ENCODE peak calls at places on chromosomes 11 and 22, in nine cellular contexts. One of them, this sample, is unnamed.
A peak's percentile ranks its signal among the peaks of the same experiment; 100 is the strongest.

GRCh38 chr11:41983458-41983857 is 524.0 kb upstream of the LRRC4C start:
- DNase-seq in HFFc6: no peak
- DNase-seq in dorsolateral prefrontal cortex: no peak
- DNase-seq in body of pancreas: no peak
- DNase-seq in type B pancreatic cell: no peak
- DNase-seq in heart right ventricle: no peak
- DNase-seq in fibroblast of mammary gland: peak; percentile 1
- DNase-seq in B cell: no peak
- DNase-seq in upper lobe of left lung: no peak
- DNase-seq in this sample: no peak

GRCh38 chr11:1827095-1827797 is 7.5 kb upstream of the SYT8 start:
- DNase-seq in HFFc6: peak; percentile 61
- DNase-seq in dorsolateral prefrontal cortex: peak; percentile 84
- DNase-seq in body of pancreas: peak; percentile 83
- DNase-seq in type B pancreatic cell: peak; percentile 69
- DNase-seq in heart right ventricle: peak; percentile 64
- DNase-seq in fibroblast of mammary gland: peak; percentile 28
- DNase-seq in B cell: no peak
- DNase-seq in upper lobe of left lung: peak; percentile 82
- DNase-seq in this sample: peak; percentile 95

GRCh38 chr22:27834364-27835185 is 33.0 kb upstream of the MN1 start:
- DNase-seq in HFFc6: no peak
- DNase-seq in dorsolateral prefrontal cortex: no peak
- DNase-seq in body of pancreas: no peak
- DNase-seq in type B pancreatic cell: no peak
- DNase-seq in heart right ventricle: no peak
- DNase-seq in fibroblast of mammary gland: no peak
- DNase-seq in B cell: no peak
- DNase-seq in upper lobe of left lung: no peak
- DNase-seq in this sample: no peak

GRCh38 chr22:30435674-30436126 is 10.1 kb downstream of the MTFP1 start:
- DNase-seq in HFFc6: no peak
- DNase-seq in dorsolateral prefrontal cortex: no peak
- DNase-seq in body of pancreas: no peak
- DNase-seq in type B pancreatic cell: no peak
- DNase-seq in heart right ventricle: peak; percentile 45
- DNase-seq in fibroblast of mammary gland: no peak
- DNase-seq in B cell: peak; percentile 74
- DNase-seq in upper lobe of left lung: no peak
- DNase-seq in this sample: no peak

GRCh38 chr11:115498354-115498753 is 5.9 kb downstream of the CADM1 start:
- DNase-seq in HFFc6: no peak
- DNase-seq in dorsolateral prefrontal cortex: no peak
- DNase-seq in body of pancreas: no peak
- DNase-seq in type B pancreatic cell: no peak
- DNase-seq in heart right ventricle: no peak
- DNase-seq in fibroblast of mammary gland: no peak
- DNase-seq in B cell: no peak
- DNase-seq in upper lobe of left lung: no peak
- DNase-seq in this sample: no peak

GRCh38 chr11:61949169-61950034 is 749 bp upstream of the BEST1 start:
- DNase-seq in HFFc6: peak; percentile 84
- DNase-seq in dorsolateral prefrontal cortex: peak; percentile 99
- DNase-seq in body of pancreas: peak; percentile 77
- DNase-seq in type B pancreatic cell: no peak
- DNase-seq in heart right ventricle: peak; percentile 78
- DNase-seq in fibroblast of mammary gland: peak; percentile 91
- DNase-seq in B cell: no peak
- DNase-seq in upper lobe of left lung: no peak
- DNase-seq in this sample: peak; percentile 35

GRCh38 chr11:62842171-62842717 is 2.9 kb upstream of the WDR74 start:
- DNase-seq in HFFc6: no peak
- DNase-seq in dorsolateral prefrontal cortex: no peak
- DNase-seq in body of pancreas: peak; percentile 34
- DNase-seq in type B pancreatic cell: no peak
- DNase-seq in heart right ventricle: no peak
- DNase-seq in fibroblast of mammary gland: no peak
- DNase-seq in B cell: no peak
- DNase-seq in upper lobe of left lung: peak; percentile 85
- DNase-seq in this sample: no peak

GRCh38 chr11:44978961-44979331 is 28.3 kb upstream of the TP53I11 start:
- DNase-seq in HFFc6: no peak
- DNase-seq in dorsolateral prefrontal cortex: no peak
- DNase-seq in body of pancreas: peak; percentile 76
- DNase-seq in type B pancreatic cell: no peak
- DNase-seq in heart right ventricle: no peak
- DNase-seq in fibroblast of mammary gland: no peak
- DNase-seq in B cell: no peak
- DNase-seq in upper lobe of left lung: no peak
- DNase-seq in this sample: peak; percentile 49

GRCh38 chr11:109968781-109969180 is 124.4 kb upstream of the ZC3H12C start:
- DNase-seq in HFFc6: no peak
- DNase-seq in dorsolateral prefrontal cortex: no peak
- DNase-seq in body of pancreas: no peak
- DNase-seq in type B pancreatic cell: no peak
- DNase-seq in heart right ventricle: no peak
- DNase-seq in fibroblast of mammary gland: no peak
- DNase-seq in B cell: no peak
- DNase-seq in upper lobe of left lung: no peak
- DNase-seq in this sample: no peak
- TF ChIP-seq CTCF in HFFc6: no peak
- TF ChIP-seq CTCF in dorsolateral prefrontal cortex: no peak
- TF ChIP-seq CTCF in body of pancreas: no peak
- TF ChIP-seq CTCF in type B pancreatic cell: no peak
- TF ChIP-seq CTCF in heart right ventricle: no peak
- TF ChIP-seq CTCF in fibroblast of mammary gland: no peak
- TF ChIP-seq CTCF in B cell: no peak
- TF ChIP-seq CTCF in upper lobe of left lung: no peak
- TF ChIP-seq CTCF in this sample: no peak

GRCh38 chr11:129895126-129896041 is at the start of gene NFRKB:
- DNase-seq in HFFc6: peak; percentile 21
- DNase-seq in dorsolateral prefrontal cortex: peak; percentile 73
- DNase-seq in body of pancreas: peak; percentile 88
- DNase-seq in type B pancreatic cell: peak; percentile 92
- DNase-seq in heart right ventricle: peak; percentile 86
- DNase-seq in fibroblast of mammary gland: peak; percentile 47
- DNase-seq in B cell: peak; percentile 90
- DNase-seq in upper lobe of left lung: peak; percentile 99
- DNase-seq in this sample: peak; percentile 80
- TF ChIP-seq CTCF in HFFc6: no peak
- TF ChIP-seq CTCF in dorsolateral prefrontal cortex: no peak
- TF ChIP-seq CTCF in body of pancreas: no peak
- TF ChIP-seq CTCF in type B pancreatic cell: no peak
- TF ChIP-seq CTCF in heart right ventricle: no peak
- TF ChIP-seq CTCF in fibroblast of mammary gland: no peak
- TF ChIP-seq CTCF in B cell: no peak
- TF ChIP-seq CTCF in upper lobe of left lung: no peak
- TF ChIP-seq CTCF in this sample: no peak

GRCh38 chr11:452203-452744 is 2.2 kb downstream of the PTDSS2 start:
- DNase-seq in HFFc6: no peak
- DNase-seq in dorsolateral prefrontal cortex: no peak
- DNase-seq in body of pancreas: no peak
- DNase-seq in type B pancreatic cell: no peak
- DNase-seq in heart right ventricle: no peak
- DNase-seq in fibroblast of mammary gland: no peak
- DNase-seq in B cell: no peak
- DNase-seq in upper lobe of left lung: no peak
- DNase-seq in this sample: no peak

GRCh38 chr11:452916-453527 is 2.9 kb downstream of the PTDSS2 start:
- DNase-seq in HFFc6: no peak
- DNase-seq in dorsolateral prefrontal cortex: no peak
- DNase-seq in body of pancreas: no peak
- DNase-seq in type B pancreatic cell: no peak
- DNase-seq in heart right ventricle: no peak
- DNase-seq in fibroblast of mammary gland: no peak
- DNase-seq in B cell: no peak
- DNase-seq in upper lobe of left lung: no peak
- DNase-seq in this sample: no peak

GRCh38 chr11:449889-450808 is at the start of gene PTDSS2:
- DNase-seq in HFFc6: peak; percentile 93
- DNase-seq in dorsolateral prefrontal cortex: peak; percentile 95
- DNase-seq in body of pancreas: peak; percentile 96
- DNase-seq in type B pancreatic cell: peak; percentile 96
- DNase-seq in heart right ventricle: peak; percentile 97
- DNase-seq in fibroblast of mammary gland: peak; percentile 94
- DNase-seq in B cell: peak; percentile 95
- DNase-seq in upper lobe of left lung: peak; percentile 99
- DNase-seq in this sample: peak; percentile 91

GRCh38 chr11:451738-452137 is 1.7 kb downstream of the PTDSS2 start:
- DNase-seq in HFFc6: no peak
- DNase-seq in dorsolateral prefrontal cortex: no peak
- DNase-seq in body of pancreas: no peak
- DNase-seq in type B pancreatic cell: no peak
- DNase-seq in heart right ventricle: no peak
- DNase-seq in fibroblast of mammary gland: no peak
- DNase-seq in B cell: no peak
- DNase-seq in upper lobe of left lung: no peak
- DNase-seq in this sample: no peak

DNA sequence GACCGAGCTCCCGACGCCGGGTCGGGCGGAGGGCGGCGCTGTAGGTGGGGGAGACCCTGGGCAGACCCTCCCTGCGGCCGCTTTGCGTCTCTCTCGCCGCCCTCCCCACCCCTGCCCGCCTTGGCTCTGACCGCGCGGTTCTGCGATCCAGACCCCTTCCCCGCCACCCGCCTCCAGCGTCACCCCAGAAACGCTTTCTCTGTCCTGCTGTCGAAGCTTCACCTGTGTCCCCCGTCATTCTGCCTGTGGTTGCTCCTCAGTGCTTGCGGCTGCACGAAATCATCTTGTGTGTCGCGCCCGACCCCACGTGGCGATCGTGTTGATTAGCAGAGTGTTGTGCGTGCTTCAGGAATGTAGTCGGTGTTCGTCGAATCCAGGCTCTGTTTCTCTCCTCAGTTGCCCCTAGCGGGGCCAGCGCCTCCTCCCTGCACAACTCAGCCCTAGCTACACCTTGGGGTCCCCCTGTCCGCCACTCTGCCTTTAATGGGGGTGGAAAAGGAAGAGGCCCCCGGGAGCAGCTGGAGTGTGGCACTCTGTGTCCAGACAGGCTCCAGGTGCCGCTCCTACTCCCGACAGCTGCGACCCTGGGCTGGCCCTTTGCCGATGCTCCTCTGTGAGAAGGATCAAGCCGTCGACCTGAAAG is 851 bp downstream of the PTDSS2 start:
- DNase-seq in HFFc6: peak; percentile 43
- DNase-seq in dorsolateral prefrontal cortex: peak; percentile 89
- DNase-seq in body of pancreas: peak; percentile 66
- DNase-seq in type B pancreatic cell: no peak
- DNase-seq in heart right ventricle: peak; percentile 42
- DNase-seq in fibroblast of mammary gland: peak; percentile 56
- DNase-seq in B cell: peak; percentile 80
- DNase-seq in upper lobe of left lung: peak; percentile 74
- DNase-seq in this sample: peak; percentile 66
- TF ChIP-seq CTCF in HFFc6: peak; percentile 46
- TF ChIP-seq CTCF in dorsolateral prefrontal cortex: no peak
- TF ChIP-seq CTCF in body of pancreas: no peak
- TF ChIP-seq CTCF in type B pancreatic cell: peak; percentile 41
- TF ChIP-seq CTCF in heart right ventricle: no peak
- TF ChIP-seq CTCF in fibroblast of mammary gland: peak; percentile 8
- TF ChIP-seq CTCF in B cell: peak; percentile 34
- TF ChIP-seq CTCF in upper lobe of left lung: peak; percentile 40
- TF ChIP-seq CTCF in this sample: peak; percentile 24

GRCh38 chr22:22201185-22201924 is 43.2 kb upstream of the VPREB1 start:
- DNase-seq in HFFc6: peak; percentile 12
- DNase-seq in dorsolateral prefrontal cortex: no peak
- DNase-seq in body of pancreas: no peak
- DNase-seq in type B pancreatic cell: no peak
- DNase-seq in heart right ventricle: no peak
- DNase-seq in fibroblast of mammary gland: peak; percentile 39
- DNase-seq in B cell: peak; percentile 63
- DNase-seq in upper lobe of left lung: no peak
- DNase-seq in this sample: peak; percentile 36
- TF ChIP-seq CTCF in HFFc6: peak; percentile 96
- TF ChIP-seq CTCF in dorsolateral prefrontal cortex: no peak
- TF ChIP-seq CTCF in body of pancreas: no peak
- TF ChIP-seq CTCF in type B pancreatic cell: peak; percentile 47
- TF ChIP-seq CTCF in heart right ventricle: peak; percentile 58
- TF ChIP-seq CTCF in fibroblast of mammary gland: peak; percentile 70
- TF ChIP-seq CTCF in B cell: peak; percentile 80
- TF ChIP-seq CTCF in upper lobe of left lung: no peak
- TF ChIP-seq CTCF in this sample: peak; percentile 63

DNA sequence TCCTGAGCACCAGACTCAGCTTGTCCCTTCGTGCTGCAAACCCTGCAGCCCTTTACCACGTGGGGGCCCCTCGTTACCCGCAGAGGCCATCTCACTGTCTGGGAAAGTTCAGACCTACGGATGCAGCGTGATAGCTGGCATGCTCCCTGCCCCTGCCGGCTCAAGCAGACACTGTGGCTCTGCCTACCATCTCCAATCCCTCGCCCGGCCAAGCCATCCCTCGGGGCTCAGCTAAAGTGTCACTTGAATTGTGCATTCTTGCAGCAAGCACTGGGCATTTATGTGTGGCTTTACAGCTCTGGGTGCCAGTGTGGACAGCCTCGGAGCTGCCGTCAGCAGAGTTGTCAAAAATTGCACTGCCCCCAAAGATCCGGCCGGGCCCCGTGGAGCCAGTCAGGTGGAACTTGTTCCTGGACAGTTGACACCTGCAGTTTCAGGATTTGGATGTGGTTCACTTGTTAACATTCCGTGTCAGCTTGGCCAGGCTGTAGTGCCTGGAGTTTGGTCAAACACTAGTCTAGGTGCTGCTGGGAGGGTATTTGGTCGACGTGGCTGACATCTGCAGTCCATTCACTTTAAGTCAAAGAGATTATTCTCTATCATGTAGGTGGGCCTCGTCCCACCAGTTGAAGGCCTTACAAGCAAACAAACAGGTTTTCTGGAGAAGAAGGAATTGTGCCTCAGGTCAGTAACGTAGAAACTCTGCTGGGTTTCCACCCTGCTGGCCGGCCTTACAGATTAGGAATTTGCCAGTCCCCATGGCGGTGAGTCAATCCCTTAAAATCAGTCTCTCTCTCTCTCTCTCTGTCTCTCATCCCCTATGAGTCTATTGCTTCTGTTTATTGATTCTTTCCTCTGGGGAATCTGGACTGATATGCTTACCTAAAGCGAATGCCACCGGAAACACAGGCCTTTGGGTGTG is 75.2 kb upstream of the FGF3 start:
- DNase-seq in HFFc6: no peak
- DNase-seq in dorsolateral prefrontal cortex: no peak
- DNase-seq in body of pancreas: no peak
- DNase-seq in type B pancreatic cell: no peak
- DNase-seq in heart right ventricle: no peak
- DNase-seq in fibroblast of mammary gland: no peak
- DNase-seq in B cell: no peak
- DNase-seq in upper lobe of left lung: no peak
- DNase-seq in this sample: no peak
- TF ChIP-seq CTCF in HFFc6: no peak
- TF ChIP-seq CTCF in dorsolateral prefrontal cortex: no peak
- TF ChIP-seq CTCF in body of pancreas: no peak
- TF ChIP-seq CTCF in type B pancreatic cell: no peak
- TF ChIP-seq CTCF in heart right ventricle: no peak
- TF ChIP-seq CTCF in fibroblast of mammary gland: no peak
- TF ChIP-seq CTCF in B cell: no peak
- TF ChIP-seq CTCF in upper lobe of left lung: no peak
- TF ChIP-seq CTCF in this sample: no peak